ENCODE peak calls at places on chromosomes 6 and 20, in five cellular contexts. O, N, W, U and A are unnamed samples.
A peak's percentile ranks its signal among the peaks of the same experiment; 100 is the strongest.

GRCh38 chr6:127690092-127690491 is 113.1 kb downstream of the C6orf58 start:
- DNase-seq in O (peak; percentile 42), N (no peak), W (peak; percentile 12), U (no peak), A (no peak)

GRCh38 chr6:30238178-30238795 is 25.1 kb upstream of the TRIM26 start:
- DNase-seq in O (peak; percentile 42), N (no peak), W (peak; percentile 23), U (no peak), A (no peak)

GRCh38 chr20:47456952-47457724 is 44.5 kb upstream of the NCOA3 start:
- DNase-seq in O (peak; percentile 68), N (no peak), W (no peak), U (no peak), A (no peak)

GRCh38 chr20:38325905-38326304 is 20.4 kb upstream of the LBP start:
- DNase-seq in O (no peak), N (no peak), W (no peak), U (no peak), A (no peak)

GRCh38 chr6:116461563-116462507 is 660 bp downstream of the CALHM6 start:
- DNase-seq in O (peak; percentile 78), N (peak; percentile 67), W (peak; percentile 59), U (no peak), A (peak; percentile 76)

GRCh38 chr20:45347936-45348809 is at the start of gene SDC4:
- DNase-seq in O (peak; percentile 69), N (peak; percentile 40), W (peak; percentile 87), U (peak; percentile 87), A (peak; percentile 71)

GRCh38 chr6:130655586-130655985 is 171.6 kb upstream of the SMLR1 start:
- DNase-seq in O (no peak), N (no peak), W (no peak), U (no peak), A (no peak)

GRCh38 chr20:39913274-39913673 is 775.8 kb downstream of the MAFB start:
- DNase-seq in O (no peak), N (no peak), W (no peak), U (no peak), A (no peak)

GRCh38 chr6:79810153-79810806 is 137.1 kb downstream of the ELOVL4 start:
- DNase-seq in O (no peak), N (peak; percentile 54), W (no peak), U (no peak), A (peak; percentile 10)

GRCh38 chr6:7730852-7731251 is 5.0 kb downstream of the BMP6 start:
- DNase-seq in O (peak; percentile 74), N (no peak), W (no peak), U (no peak), A (no peak)

GRCh38 chr20:5621305-5621704 is 128.9 kb upstream of the SHLD1 start:
- DNase-seq in O (peak; percentile 67), N (no peak), W (peak; percentile 26), U (no peak), A (no peak)

GRCh38 chr6:69570126-69570525 is 226.7 kb downstream of the LMBRD1 start:
- DNase-seq in O (no peak), N (no peak), W (no peak), U (no peak), A (no peak)

GRCh38 chr6:157650801-157651200 is 172.2 kb upstream of the SNX9 start:
- DNase-seq in O (no peak), N (no peak), W (no peak), U (no peak), A (no peak)

GRCh38 chr20:32589256-32589655 is 4.1 kb upstream of the NOL4L start:
- DNase-seq in O (no peak), N (no peak), W (no peak), U (no peak), A (no peak)

GRCh38 chr20:4069741-4070140 is 54.4 kb upstream of the RNF24 start:
- DNase-seq in O (no peak), N (no peak), W (no peak), U (no peak), A (no peak)

GRCh38 chr20:44460795-44461141 is 14.9 kb upstream of the TTPAL start:
- DNase-seq in O (peak; percentile 73), N (no peak), W (peak; percentile 70), U (peak; percentile 34), A (no peak)

GRCh38 chr20:542777-543368 is 717 bp downstream of the CSNK2A1 start:
- DNase-seq in O (no peak), N (no peak), W (peak; percentile 58), U (no peak), A (peak; percentile 39)

DNA sequence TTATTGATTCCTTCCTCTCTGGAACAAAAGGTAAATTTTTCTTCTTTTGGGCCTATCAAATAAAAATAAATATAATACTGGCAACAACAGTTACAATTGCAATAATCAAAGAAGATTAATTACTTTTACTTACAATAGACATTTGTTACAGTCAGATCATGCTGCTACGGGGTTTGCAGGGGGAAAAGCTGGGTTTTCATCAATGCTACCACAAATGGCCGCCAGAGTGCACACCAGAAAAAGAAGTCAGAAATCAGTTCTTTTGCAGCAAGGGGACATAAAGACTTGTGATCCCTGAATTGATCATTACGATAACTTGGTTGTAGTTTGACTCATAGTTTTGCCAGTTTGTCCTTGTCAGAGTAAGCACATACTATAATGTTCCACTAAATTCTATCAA is 714.5 kb upstream of the EYS start:
- DNase-seq in O (peak; percentile 0), N (peak; percentile 28), W (peak; percentile 16), U (no peak), A (peak; percentile 28)
- TF ChIP-seq CTCF in O (peak; percentile 11), N (peak; percentile 60), W (peak; percentile 56), U (no peak), A (peak; percentile 48)

GRCh38 chr20:9503530-9504251 is 10.7 kb upstream of the LAMP5 start:
- DNase-seq in O (peak; percentile 5), N (peak; percentile 41), W (no peak), U (no peak), A (no peak)
- TF ChIP-seq CTCF in O (no peak), N (no peak), W (no peak), U (no peak), A (no peak)

GRCh38 chr20:61963149-61963548 is 102.5 kb downstream of the TAF4 start:
- DNase-seq in O (no peak), N (no peak), W (no peak), U (no peak), A (no peak)

GRCh38 chr20:61963885-61964674 is 101.6 kb downstream of the TAF4 start:
- DNase-seq in O (no peak), N (no peak), W (no peak), U (no peak), A (no peak)

GRCh38 chr20:61965606-61966491 is 99.8 kb downstream of the TAF4 start:
- DNase-seq in O (no peak), N (no peak), W (no peak), U (peak; percentile 58), A (peak; percentile 45)

GRCh38 chr20:61966492-61967244 is 99.0 kb downstream of the TAF4 start:
- DNase-seq in O (no peak), N (no peak), W (no peak), U (no peak), A (no peak)

GRCh38 chr20:61964675-61965605 is 100.7 kb downstream of the TAF4 start:
- DNase-seq in O (no peak), N (no peak), W (no peak), U (no peak), A (no peak)
- TF ChIP-seq CTCF in O (no peak), N (no peak), W (no peak), U (no peak), A (no peak)

GRCh38 chr6:132768051-132768517 is 10.4 kb upstream of the VNN2 start:
- DNase-seq in O (peak; percentile 32), N (peak; percentile 24), W (peak; percentile 60), U (peak; percentile 45), A (peak; percentile 24)
- TF ChIP-seq CTCF in O (peak; percentile 42), N (peak; percentile 53), W (peak; percentile 64), U (peak; percentile 69), A (peak; percentile 60)

GRCh38 chr20:20174089-20174835 is 121.9 kb downstream of the CFAP61 start:
- DNase-seq in O (no peak), N (no peak), W (no peak), U (no peak), A (no peak)
- TF ChIP-seq CTCF in O (no peak), N (no peak), W (no peak), U (no peak), A (no peak)

DNA sequence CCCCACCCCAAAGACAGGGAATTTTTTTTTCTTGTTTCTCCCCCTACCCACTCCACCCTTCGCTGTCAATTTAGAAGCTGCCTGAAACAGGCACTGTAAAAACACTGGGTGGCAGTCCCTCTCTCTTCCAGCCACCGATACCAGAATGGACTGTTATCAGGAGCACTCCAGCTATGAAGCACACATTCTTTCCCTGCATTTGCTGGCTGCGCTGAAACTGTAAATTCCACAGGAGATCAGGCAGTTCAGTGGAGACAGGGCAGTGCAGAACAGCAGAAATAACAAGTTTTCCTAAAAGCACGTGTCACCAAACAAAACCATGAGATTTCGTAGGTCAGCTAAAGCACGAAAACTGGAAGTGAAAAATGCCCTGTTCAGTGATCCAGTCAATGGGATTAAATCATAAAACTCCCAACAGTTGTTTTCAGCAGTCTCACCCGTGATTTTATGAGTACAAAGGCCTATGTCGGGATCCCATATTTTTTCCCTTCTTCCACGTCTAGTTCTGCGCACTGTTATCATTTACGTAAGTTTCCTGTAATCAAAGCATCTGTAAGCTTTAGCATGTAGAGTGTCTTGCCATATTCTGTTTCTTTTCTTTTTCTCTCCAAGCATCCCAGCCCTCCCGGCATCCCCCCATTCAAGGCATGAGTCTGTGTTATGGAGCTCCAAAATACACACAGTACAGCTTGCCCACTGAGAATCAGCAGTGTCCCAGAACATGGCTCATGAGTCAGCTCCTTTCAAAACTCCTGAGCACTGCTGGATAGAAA is 359.9 kb upstream of the EPHA7 start:
- DNase-seq in O (peak; percentile 78), N (no peak), W (peak; percentile 45), U (no peak), A (peak; percentile 6)
- TF ChIP-seq CTCF in O (peak; percentile 25), N (no peak), W (peak; percentile 33), U (no peak), A (no peak)

GRCh38 chr6:101397199-101397598 is 3.7 kb downstream of the GRIK2 start:
- DNase-seq in O (peak; percentile 33), N (no peak), W (no peak), U (no peak), A (no peak)
- TF ChIP-seq CTCF in O (no peak), N (peak; percentile 46), W (no peak), U (peak; percentile 10), A (peak; percentile 35)

DNA sequence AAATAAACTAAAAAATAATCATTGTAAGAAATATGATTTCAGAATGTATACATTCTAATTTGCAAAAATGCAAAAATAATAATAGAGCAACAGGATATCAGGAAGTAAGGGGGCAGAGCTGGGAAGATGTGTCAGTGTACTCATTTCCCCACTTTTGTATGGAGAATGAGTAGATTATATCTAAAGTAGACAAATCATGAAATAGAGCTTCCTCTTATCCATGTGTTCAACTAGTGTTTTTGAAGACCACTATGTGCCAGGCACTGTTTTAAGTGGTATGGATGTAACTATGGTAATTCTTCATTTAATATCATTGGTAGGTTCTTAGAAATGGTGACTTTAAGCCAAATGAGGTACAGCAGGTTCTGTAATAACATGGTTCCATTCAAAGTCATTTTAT is 17.0 kb upstream of the BMP2 start:
- DNase-seq in O (no peak), N (no peak), W (no peak), U (no peak), A (no peak)
- TF ChIP-seq CTCF in O (no peak), N (no peak), W (no peak), U (no peak), A (no peak)

GRCh38 chr6:26197736-26198625 is 110.8 kb downstream of the HFE start:
- DNase-seq in O (peak; percentile 24), N (no peak), W (peak; percentile 49), U (no peak), A (peak; percentile 26)
- TF ChIP-seq CTCF in O (no peak), N (no peak), W (no peak), U (peak; percentile 11), A (no peak)